ENCODE peak calls at places on chromosome 14, in five cellular contexts. A is CD4-positive, alpha-beta T cell; C is occipital lobe; X is GM19239; I is RPMI8226. S is an unnamed sample.
A peak's percentile ranks its signal among the peaks of the same experiment; 100 is the strongest.

GRCh38 chr14:34258318-34258717 is 203.7 kb downstream of the SPTSSA start:
- DNase-seq in X (no peak), A (no peak), I (no peak), C (no peak), S (no peak)

GRCh38 chr14:23694085-23694975 is 58.2 kb downstream of the DHRS2 start:
- DNase-seq in X (no peak), I (no peak), A (no peak), C (no peak), S (no peak)

GRCh38 chr14:105864651-105865265 is 338.4 kb downstream of the TMEM121 start:
- DNase-seq in I (no peak), X (no peak), C (no peak), A (no peak), S (no peak)

GRCh38 chr14:34931206-34931605 is 51.6 kb upstream of the SRP54 start:
- DNase-seq in C (no peak), A (peak; percentile 8), X (no peak), I (no peak), S (peak; percentile 45)

GRCh38 chr14:94058128-94058673 is 22.8 kb downstream of the DDX24 start:
- DNase-seq in A (no peak), X (no peak), I (no peak), C (no peak), S (no peak)

GRCh38 chr14:52333108-52333507 is 19.0 kb downstream of the PTGER2 start:
- DNase-seq in C (no peak), I (no peak), A (no peak), X (no peak), S (no peak)

GRCh38 chr14:81453166-81453766 is 53.1 kb upstream of the STON2 start:
- DNase-seq in C (peak; percentile 17), I (peak; percentile 67), X (peak; percentile 27), A (peak; percentile 19), S (no peak)

GRCh38 chr14:54348001-54348611 is 48.7 kb upstream of the CDKN3 start:
- DNase-seq in C (no peak), I (peak; percentile 48), A (no peak), X (peak; percentile 23), S (no peak)

GRCh38 chr14:104184911-104185499 is 46.6 kb downstream of the KIF26A start:
- DNase-seq in A (no peak), I (no peak), X (no peak), C (no peak), S (no peak)

GRCh38 chr14:102095871-102096568 is 9.2 kb upstream of the HSP90AA1 start:
- DNase-seq in X (no peak), A (no peak), C (no peak), I (no peak), S (no peak)

GRCh38 chr14:52553002-52553670 is 500 bp downstream of the GPR137C start:
- DNase-seq in I (peak; percentile 41), A (peak; percentile 6), C (peak; percentile 46), X (peak; percentile 17), S (no peak)

GRCh38 chr14:74891870-74892269 is 10.2 kb downstream of the DLST start:
- DNase-seq in I (no peak), C (no peak), A (no peak), X (no peak), S (no peak)

GRCh38 chr14:94514351-94514750 is 5.1 kb upstream of the SERPINA12 start:
- DNase-seq in X (no peak), C (no peak), I (no peak), A (no peak), S (no peak)

GRCh38 chr14:75417674-75418073 is 10.1 kb upstream of the JDP2 start:
- DNase-seq in A (no peak), C (no peak), I (no peak), X (no peak), S (no peak)

GRCh38 chr14:36281309-36281708 is 39.1 kb downstream of the MBIP start:
- DNase-seq in C (no peak), I (peak; percentile 5), X (no peak), A (no peak), S (no peak)

GRCh38 chr14:99549684-99550083 is 54.3 kb downstream of the CCDC85C start:
- DNase-seq in I (no peak), X (no peak), A (no peak), C (no peak), S (no peak)

S was measured in T-helper 22 cell.